ENCODE peak calls at places on chromosomes 4 and X, in four cellular contexts. Z, L, S and U are unnamed samples.

GRCh38 chr4:105633241-105633640 is 75.2 kb downstream of the INTS12 start:
- DNase-seq in S (no peak), Z (no peak), L (no peak), U (no peak)

GRCh38 chrX:145910017-145910416 is 92.4 kb downstream of the SLITRK2 start:
- DNase-seq in L (no peak), S (no peak), Z (no peak), U (no peak)

GRCh38 chrX:151174581-151175282 is 1.7 kb upstream of the GPR50 start:
- DNase-seq in S (no peak), Z (no peak), L (no peak), U (peak; percentile 76)

GRCh38 chr4:177016541-177017141 is 223.9 kb upstream of the VEGFC start:
- DNase-seq in Z (no peak), L (no peak), S (no peak), U (no peak)

GRCh38 chr4:76410621-76411020 is 10.3 kb downstream of the CCDC158 start:
- DNase-seq in S (no peak), Z (no peak), L (no peak), U (no peak)

GRCh38 chr4:21543514-21543913 is 405.1 kb downstream of the KCNIP4 start:
- DNase-seq in S (no peak), Z (no peak), L (no peak), U (no peak)

GRCh38 chrX:123859828-123860505 is at the start of gene XIAP:
- DNase-seq in L (peak; percentile 41), S (peak; percentile 90), Z (peak; percentile 82), U (peak; percentile 77)

GRCh38 chrX:150234126-150234525 is 129.0 kb upstream of the MAMLD1 start:
- DNase-seq in S (no peak), L (no peak), Z (no peak), U (no peak)

GRCh38 chr4:125849869-125850268 is 535.1 kb downstream of the FAT4 start:
- DNase-seq in S (peak; percentile 0), L (no peak), Z (no peak), U (no peak)

GRCh38 chr4:37464373-37464772 is 219.8 kb downstream of the NWD2 start:
- DNase-seq in S (no peak), Z (no peak), L (no peak), U (no peak)

GRCh38 chr4:183400035-183400434 is 44.4 kb upstream of the CDKN2AIP start:
- DNase-seq in L (no peak), Z (no peak), S (no peak), U (no peak)

GRCh38 chr4:14990484-14990883 is 11.8 kb upstream of the CPEB2 start:
- DNase-seq in Z (no peak), L (no peak), S (no peak), U (no peak)

GRCh38 chr4:168357941-168358340 is 39.4 kb upstream of the DDX60 start:
- DNase-seq in S (no peak), L (no peak), Z (no peak), U (no peak)

GRCh38 chr4:185932491-185932890 is 120.5 kb upstream of the SORBS2 start:
- DNase-seq in L (no peak), S (no peak), Z (no peak), U (no peak)

GRCh38 chrX:130401415-130402210 is at the start of gene RBMX2:
- DNase-seq in Z (peak; percentile 57), S (peak; percentile 90), L (peak; percentile 17), U (peak; percentile 68)

GRCh38 chr4:183146478-183146877 is 47.4 kb downstream of the WWC2 start:
- DNase-seq in Z (no peak), S (peak; percentile 16), L (no peak), U (no peak)

GRCh38 chrX:50045808-50046207 is 123.4 kb downstream of the CLCN5 start:
- DNase-seq in S (no peak), Z (no peak), L (no peak), U (no peak)

GRCh38 chr4:75880278-75880677 is 22.0 kb downstream of the PPEF2 start:
- DNase-seq in L (no peak), S (no peak), Z (no peak), U (no peak)

GRCh38 chr4:78369691-78370090 is 181.9 kb upstream of the ANXA3 start:
- DNase-seq in Z (no peak), S (no peak), L (no peak), U (peak; percentile 52)

GRCh38 chrX:140439455-140439854 is 65.4 kb downstream of the SOX3 start:
- DNase-seq in S (no peak), L (no peak), Z (peak; percentile 0), U (peak; percentile 84)

GRCh38 chr4:131644619-131645018 is 1504.5 kb upstream of the PCDH10 start:
- DNase-seq in Z (peak; percentile 3), S (peak; percentile 0), L (no peak), U (peak; percentile 65)

GRCh38 chr4:182975806-182976205 is 58.6 kb upstream of the DCTD start:
- DNase-seq in Z (no peak), L (peak; percentile 57), S (peak; percentile 75), U (no peak)

GRCh38 chrX:47658301-47658683 is 688 bp downstream of the UXT start:
- DNase-seq in L (no peak), S (no peak), Z (no peak), U (no peak)

GRCh38 chrX:66015152-66015827 is 24.6 kb downstream of the VSIG4 start:
- DNase-seq in Z (no peak), S (peak; percentile 88), L (peak; percentile 68), U (no peak)

GRCh38 chr4:140239311-140239710 is 85.3 kb upstream of the MAML3 start:
- DNase-seq in Z (no peak), L (no peak), S (no peak), U (no peak)

GRCh38 chrX:1609759-1610158 is 5.1 kb upstream of the ASMT start:
- DNase-seq in S (no peak), L (no peak), Z (no peak), U (no peak)

GRCh38 chrX:103831342-103831802 is 685 bp downstream of the RAB9B start:
- DNase-seq in S (peak; percentile 43), L (no peak), Z (no peak), U (no peak)

GRCh38 chr4:97605927-97606326 is 537.3 kb downstream of the STPG2 start:
- DNase-seq in S (no peak), Z (no peak), L (no peak), U (no peak)

GRCh38 chrX:39682778-39683177 is 415.0 kb downstream of the BCOR start:
- DNase-seq in Z (no peak), L (no peak), S (peak; percentile 57), U (no peak)

GRCh38 chr4:113958766-113959540 is 20.5 kb downstream of the ARSJ start:
- DNase-seq in S (no peak), L (no peak), Z (peak; percentile 74), U (no peak)

GRCh38 chr4:56139241-56139827 is 190.6 kb downstream of the CEP135 start:
- DNase-seq in L (no peak), Z (no peak), S (no peak), U (no peak)

GRCh38 chr4:168632246-168632832 is 135.5 kb downstream of the PALLD start:
- DNase-seq in Z (no peak), L (no peak), S (no peak), U (no peak)

GRCh38 chrX:70508296-70508911 is 63.8 kb downstream of the DLG3 start:
- DNase-seq in S (peak; percentile 8), L (no peak), Z (peak; percentile 44), U (no peak)

GRCh38 chr4:47674173-47674572 is 163.7 kb downstream of the CORIN start:
- DNase-seq in S (no peak), Z (no peak), L (no peak), U (no peak)

GRCh38 chr4:173218411-173219125 is 50.0 kb downstream of the GALNT7 start:
- DNase-seq in L (no peak), S (peak; percentile 88), Z (no peak), U (no peak)

GRCh38 chr4:136831553-136831952 is 700.7 kb downstream of the PCDH18 start:
- DNase-seq in Z (no peak), L (no peak), S (no peak), U (peak; percentile 41)

GRCh38 chrX:13598877-13599276 is 29.5 kb downstream of the EGFL6 start:
- DNase-seq in L (no peak), S (peak; percentile 28), Z (no peak), U (peak; percentile 11)

GRCh38 chrX:44708470-44708869 is 135.4 kb upstream of the DUSP21 start:
- DNase-seq in L (no peak), S (peak; percentile 73), Z (no peak), U (no peak)

GRCh38 chr4:107862658-107863057 is 37.9 kb downstream of the SGMS2 start:
- DNase-seq in Z (peak; percentile 5), S (peak; percentile 5), L (no peak), U (no peak)

GRCh38 chr4:149345424-149345823 is 470.2 kb downstream of the IQCM start:
- DNase-seq in L (no peak), S (no peak), Z (no peak), U (no peak)
- TF ChIP-seq NR2C2 in L (no peak), S (no peak), Z (no peak), U (no peak)

DNA sequence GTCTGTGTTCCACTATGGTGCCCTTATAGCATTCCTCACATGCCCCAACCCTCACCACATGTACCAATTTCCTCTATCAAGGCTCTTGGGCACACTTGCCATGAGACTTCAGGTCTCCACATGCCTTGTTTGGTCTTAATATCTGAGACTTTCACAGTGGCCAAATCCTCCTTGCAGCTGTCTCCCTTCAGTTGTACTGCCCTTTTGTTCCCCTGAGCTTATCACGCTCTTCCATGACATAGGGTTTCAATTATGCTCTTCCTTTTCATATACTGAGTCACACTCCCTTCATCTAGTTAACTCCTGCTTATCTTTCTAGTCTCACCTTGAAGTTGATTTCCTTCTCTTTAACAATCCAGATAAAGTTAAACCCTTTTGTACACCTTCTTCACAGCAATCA is 212.9 kb downstream of the PDHA2 start:
- DNase-seq in S (peak; percentile 13), Z (no peak), L (no peak), U (no peak)
- TF ChIP-seq CREM in S (no peak), Z (no peak), L (no peak), U (no peak)

DNA sequence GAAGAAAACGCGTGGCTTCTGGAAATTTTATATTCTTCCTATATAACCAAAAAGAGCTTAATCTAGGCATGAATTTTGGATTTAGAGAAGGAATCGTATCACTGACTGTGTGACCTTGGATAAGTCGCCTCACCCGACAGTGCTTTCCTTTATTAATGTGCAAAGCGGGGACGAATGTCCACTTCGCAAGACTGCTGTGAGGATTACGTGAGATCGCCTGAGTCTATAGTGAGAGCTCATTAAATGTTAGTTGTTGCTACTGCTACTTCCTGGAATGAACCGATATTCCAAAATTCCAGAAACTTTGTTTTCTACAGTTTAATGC is 448 bp upstream of the TBC1D8B start:
- DNase-seq in Z (peak; percentile 3), S (no peak), L (no peak), U (no peak)
- TF ChIP-seq NR2C2 in Z (no peak), S (no peak), L (no peak), U (no peak)

GRCh38 chr4:188008377-188008776 is 12.8 kb downstream of the ZFP42 start:
- DNase-seq in L (no peak), Z (no peak), S (no peak), U (no peak)
- TF ChIP-seq CREM in L (no peak), Z (no peak), S (no peak), U (no peak)

GRCh38 chr4:118352843-118353373 is at the start of gene PRSS12:
- DNase-seq in Z (peak; percentile 28), L (no peak), S (peak; percentile 31), U (peak; percentile 87)
- TF ChIP-seq NR2C2 in Z (no peak), L (no peak), S (no peak), U (no peak)

GRCh38 chr4:135186002-135186401 is 984.4 kb upstream of the PABPC4L start:
- DNase-seq in L (no peak), Z (no peak), S (no peak), U (peak; percentile 21)
- TF ChIP-seq CREM in L (no peak), Z (no peak), S (no peak), U (no peak)